ENCODE peak calls at places on chromosomes 1 and 21, in six cellular contexts. I, W, X, V, O and G are unnamed samples.

GRCh38 chr1:163142152-163142551 is 60.6 kb downstream of the RGS5 start:
- DNase-seq in W (no peak), O (no peak), I (no peak), X (no peak), V (no peak), G (no peak)

GRCh38 chr1:4256351-4256750 is 356.3 kb upstream of the C1orf174 start:
- DNase-seq in X (no peak), W (no peak), V (no peak), I (no peak), O (no peak), G (no peak)

GRCh38 chr1:151539321-151540020 is 638 bp upstream of the TUFT1 start:
- DNase-seq in W (peak; percentile 21), O (no peak), V (peak; percentile 90), X (no peak), I (peak; percentile 3), G (peak; percentile 93)

GRCh38 chr1:18765725-18766124 is 93.7 kb downstream of the TAS1R2 start:
- DNase-seq in W (no peak), O (no peak), X (no peak), I (no peak), V (no peak), G (no peak)

GRCh38 chr1:69263982-69264381 is 303.7 kb upstream of the LRRC7 start:
- DNase-seq in W (no peak), X (no peak), I (no peak), O (no peak), V (no peak), G (no peak)

GRCh38 chr1:103457856-103458255 is 67.6 kb upstream of the RNPC3 start:
- DNase-seq in I (no peak), X (no peak), V (no peak), O (peak; percentile 35), W (no peak), G (no peak)

GRCh38 chr1:168920456-168921094 is 185.9 kb upstream of the ATP1B1 start:
- DNase-seq in W (no peak), O (no peak), V (no peak), X (no peak), I (no peak), G (no peak)

GRCh38 chr1:155713054-155713453 is 24.2 kb downstream of the DAP3 start:
- DNase-seq in I (no peak), V (no peak), X (no peak), O (no peak), W (no peak), G (no peak)

GRCh38 chr1:198935371-198935921 is 296.6 kb downstream of the PTPRC start:
- DNase-seq in O (peak; percentile 86), I (peak; percentile 31), V (peak; percentile 75), W (peak; percentile 75), X (peak; percentile 36), G (peak; percentile 78)

GRCh38 chr21:33368124-33368523 is 35.1 kb upstream of the IFNGR2 start:
- DNase-seq in V (no peak), O (no peak), X (no peak), I (no peak), W (no peak), G (no peak)

GRCh38 chr21:26098758-26099157 is 71.8 kb downstream of the APP start:
- DNase-seq in V (no peak), W (no peak), I (no peak), X (no peak), O (no peak), G (no peak)

GRCh38 chr1:233230011-233230410 is 65.5 kb downstream of the PCNX2 start:
- DNase-seq in W (no peak), O (no peak), X (no peak), I (no peak), V (no peak), G (no peak)

GRCh38 chr1:9687120-9687875 is 35.8 kb downstream of the PIK3CD start:
- DNase-seq in W (no peak), O (peak; percentile 78), X (peak; percentile 32), I (peak; percentile 60), V (peak; percentile 80), G (peak; percentile 38)

GRCh38 chr1:40140211-40140709 is 20.9 kb upstream of the RLF start:
- DNase-seq in W (no peak), I (no peak), V (no peak), O (no peak), X (no peak), G (peak; percentile 45)

GRCh38 chr1:174217248-174217647 is 57.9 kb downstream of the RABGAP1L start:
- DNase-seq in I (no peak), O (no peak), X (no peak), W (no peak), V (no peak), G (no peak)

GRCh38 chr1:15370781-15371467 is 38.8 kb upstream of the EFHD2 start:
- DNase-seq in O (peak; percentile 55), W (no peak), I (no peak), X (no peak), V (no peak), G (no peak)

GRCh38 chr1:111420377-111420776 is 7.2 kb downstream of the OVGP1 start:
- DNase-seq in O (no peak), X (no peak), V (no peak), W (no peak), I (no peak), G (no peak)

GRCh38 chr1:68916227-68916853 is 419.5 kb upstream of the DEPDC1 start:
- DNase-seq in I (no peak), V (no peak), X (no peak), O (peak; percentile 32), W (no peak), G (no peak)

GRCh38 chr1:22452401-22452963 is 831 bp downstream of the ZBTB40 start:
- DNase-seq in O (no peak), I (no peak), X (no peak), W (no peak), V (no peak), G (no peak)

GRCh38 chr1:110548381-110548780 is 29.4 kb upstream of the KCNA10 start:
- DNase-seq in I (no peak), O (no peak), V (no peak), W (no peak), X (no peak), G (no peak)

GRCh38 chr1:59156526-59157196 is 140.2 kb upstream of the FGGY start:
- DNase-seq in I (no peak), W (no peak), X (peak; percentile 28), V (no peak), O (peak; percentile 59), G (no peak)

GRCh38 chr1:38005195-38006007 is at the start of gene FHL3:
- DNase-seq in O (no peak), I (no peak), V (peak; percentile 81), W (peak; percentile 79), X (no peak), G (peak; percentile 60)

GRCh38 chr1:7994827-7995226 is 31.3 kb downstream of the ERRFI1 start:
- DNase-seq in V (no peak), O (no peak), X (no peak), I (no peak), W (no peak), G (no peak)

GRCh38 chr1:41859686-41860085 is 59.0 kb downstream of the HIVEP3 start:
- DNase-seq in X (no peak), V (no peak), W (no peak), I (no peak), O (no peak), G (no peak)

GRCh38 chr1:97621955-97622354 is 298.9 kb downstream of the DPYD start:
- DNase-seq in W (no peak), I (no peak), X (no peak), O (no peak), V (no peak), G (no peak)

GRCh38 chr21:35021546-35021945 is 27.6 kb downstream of the RUNX1 start:
- DNase-seq in X (no peak), I (no peak), V (no peak), O (no peak), W (no peak), G (no peak)

GRCh38 chr1:85289207-85289847 is 12.9 kb upstream of the BCL10 start:
- DNase-seq in O (no peak), V (no peak), X (no peak), W (peak; percentile 4), I (no peak), G (no peak)